ENCODE peak calls at places on chromosome 4, in four cellular contexts. One of them, this sample, is unnamed.
A peak's percentile ranks its signal among the peaks of the same experiment; 100 is the strongest.

GRCh38 chr4:115361781-115362180 is 248.4 kb upstream of the NDST4 start:
- DNase-seq in lower leg skin: no peak
- DNase-seq in GM12878: no peak
- DNase-seq in cardiac muscle cell: no peak
- DNase-seq in this sample: no peak

GRCh38 chr4:81255524-81255923 is 40.5 kb upstream of the PRKG2 start:
- DNase-seq in lower leg skin: no peak
- DNase-seq in GM12878: no peak
- DNase-seq in cardiac muscle cell: no peak
- DNase-seq in this sample: peak; percentile 61

GRCh38 chr4:172369471-172369959 is 556.3 kb downstream of the GALNTL6 start:
- DNase-seq in lower leg skin: no peak
- DNase-seq in GM12878: no peak
- DNase-seq in cardiac muscle cell: no peak
- DNase-seq in this sample: no peak

GRCh38 chr4:22427676-22428075 is 88.2 kb downstream of the ADGRA3 start:
- DNase-seq in lower leg skin: no peak
- DNase-seq in GM12878: no peak
- DNase-seq in cardiac muscle cell: no peak
- DNase-seq in this sample: no peak

GRCh38 chr4:73828945-73829344 is 7.5 kb upstream of the CXCL6 start:
- DNase-seq in lower leg skin: no peak
- DNase-seq in GM12878: no peak
- DNase-seq in cardiac muscle cell: no peak
- DNase-seq in this sample: no peak

GRCh38 chr4:44146516-44146915 is 302.1 kb downstream of the KCTD8 start:
- DNase-seq in lower leg skin: no peak
- DNase-seq in GM12878: no peak
- DNase-seq in cardiac muscle cell: no peak
- DNase-seq in this sample: no peak

GRCh38 chr4:29309050-29309449 is 1411.1 kb upstream of the PCDH7 start:
- DNase-seq in lower leg skin: no peak
- DNase-seq in GM12878: no peak
- DNase-seq in cardiac muscle cell: no peak
- DNase-seq in this sample: no peak

GRCh38 chr4:89273741-89274141 is 33.9 kb downstream of the GPRIN3 start:
- DNase-seq in lower leg skin: no peak
- DNase-seq in GM12878: no peak
- DNase-seq in cardiac muscle cell: no peak
- DNase-seq in this sample: no peak

GRCh38 chr4:76943129-76943620 is 6.4 kb upstream of the SEPTIN11 start:
- DNase-seq in lower leg skin: no peak
- DNase-seq in GM12878: no peak
- DNase-seq in cardiac muscle cell: no peak
- DNase-seq in this sample: no peak

GRCh38 chr4:118923891-118924290 is 35.2 kb downstream of the SYNPO2 start:
- DNase-seq in lower leg skin: no peak
- DNase-seq in GM12878: no peak
- DNase-seq in cardiac muscle cell: no peak
- DNase-seq in this sample: no peak

GRCh38 chr4:1793940-1794808 is 1.1 kb downstream of the FGFR3 start:
- DNase-seq in lower leg skin: no peak
- DNase-seq in GM12878: no peak
- DNase-seq in cardiac muscle cell: peak; percentile 57
- DNase-seq in this sample: no peak

GRCh38 chr4:159979351-159979750 is 876.5 kb downstream of the RAPGEF2 start:
- DNase-seq in lower leg skin: no peak
- DNase-seq in GM12878: no peak
- DNase-seq in cardiac muscle cell: no peak
- DNase-seq in this sample: no peak

GRCh38 chr4:8184061-8184460 is 15.0 kb upstream of the SH3TC1 start:
- DNase-seq in lower leg skin: no peak
- DNase-seq in GM12878: no peak
- DNase-seq in cardiac muscle cell: no peak
- DNase-seq in this sample: no peak

GRCh38 chr4:42371306-42372063 is 25.8 kb upstream of the SHISA3 start:
- DNase-seq in lower leg skin: no peak
- DNase-seq in GM12878: no peak
- DNase-seq in cardiac muscle cell: peak; percentile 56
- DNase-seq in this sample: no peak

GRCh38 chr4:13642163-13642562 is 14.6 kb upstream of the BOD1L1 start:
- DNase-seq in lower leg skin: no peak
- DNase-seq in GM12878: no peak
- DNase-seq in cardiac muscle cell: no peak
- DNase-seq in this sample: no peak

GRCh38 chr4:11480683-11481082 is 52.0 kb upstream of the HS3ST1 start:
- DNase-seq in lower leg skin: no peak
- DNase-seq in GM12878: no peak
- DNase-seq in cardiac muscle cell: no peak
- DNase-seq in this sample: no peak

GRCh38 chr4:23956601-23957364 is 66.9 kb upstream of the PPARGC1A start:
- DNase-seq in lower leg skin: no peak
- DNase-seq in GM12878: no peak
- DNase-seq in cardiac muscle cell: no peak
- DNase-seq in this sample: no peak

GRCh38 chr4:115310671-115311070 is 197.3 kb upstream of the NDST4 start:
- DNase-seq in lower leg skin: no peak
- DNase-seq in GM12878: no peak
- DNase-seq in cardiac muscle cell: no peak
- DNase-seq in this sample: no peak

GRCh38 chr4:11182586-11183357 is 245.9 kb downstream of the HS3ST1 start:
- DNase-seq in lower leg skin: no peak
- DNase-seq in GM12878: no peak
- DNase-seq in cardiac muscle cell: no peak
- DNase-seq in this sample: no peak

GRCh38 chr4:127224556-127224955 is 408.2 kb upstream of the INTU start:
- DNase-seq in lower leg skin: no peak
- DNase-seq in GM12878: no peak
- DNase-seq in cardiac muscle cell: no peak
- DNase-seq in this sample: no peak

GRCh38 chr4:1497189-1497801 is 91.1 kb upstream of the NKX1-1 start:
- DNase-seq in lower leg skin: no peak
- DNase-seq in GM12878: no peak
- DNase-seq in cardiac muscle cell: no peak
- DNase-seq in this sample: no peak

GRCh38 chr4:41750624-41751324 is 2.2 kb upstream of the PHOX2B start:
- DNase-seq in lower leg skin: no peak
- DNase-seq in GM12878: no peak
- DNase-seq in cardiac muscle cell: no peak
- DNase-seq in this sample: no peak

GRCh38 chr4:22339491-22339890 is 176.4 kb downstream of the ADGRA3 start:
- DNase-seq in lower leg skin: no peak
- DNase-seq in GM12878: no peak
- DNase-seq in cardiac muscle cell: no peak
- DNase-seq in this sample: no peak

GRCh38 chr4:135365065-135365464 is 1163.5 kb upstream of the PABPC4L start:
- DNase-seq in lower leg skin: no peak
- DNase-seq in GM12878: no peak
- DNase-seq in cardiac muscle cell: no peak
- DNase-seq in this sample: no peak

GRCh38 chr4:139281212-139281611 is 1.2 kb upstream of the MGARP start:
- DNase-seq in lower leg skin: no peak
- DNase-seq in GM12878: no peak
- DNase-seq in cardiac muscle cell: no peak
- DNase-seq in this sample: no peak

GRCh38 chr4:94758700-94759399 is 1.1 kb downstream of the BMPR1B start:
- DNase-seq in lower leg skin: no peak
- DNase-seq in GM12878: no peak
- DNase-seq in cardiac muscle cell: peak; percentile 23
- DNase-seq in this sample: no peak

GRCh38 chr4:14478504-14478903 is 523.8 kb upstream of the CPEB2 start:
- DNase-seq in lower leg skin: no peak
- DNase-seq in GM12878: no peak
- DNase-seq in cardiac muscle cell: no peak
- DNase-seq in this sample: no peak

GRCh38 chr4:113750315-113750714 is 11.2 kb downstream of the CAMK2D start:
- DNase-seq in lower leg skin: no peak
- DNase-seq in GM12878: no peak
- DNase-seq in cardiac muscle cell: no peak
- DNase-seq in this sample: no peak

GRCh38 chr4:184548651-184549341 is 74.4 kb upstream of the IRF2 start:
- DNase-seq in lower leg skin: no peak
- DNase-seq in GM12878: no peak
- DNase-seq in cardiac muscle cell: no peak
- DNase-seq in this sample: no peak

GRCh38 chr4:138062929-138063328 is 179.2 kb downstream of the SLC7A11 start:
- DNase-seq in lower leg skin: no peak
- DNase-seq in GM12878: no peak
- DNase-seq in cardiac muscle cell: no peak
- DNase-seq in this sample: no peak

GRCh38 chr4:171851295-171851694 is 38.1 kb downstream of the GALNTL6 start:
- DNase-seq in lower leg skin: no peak
- DNase-seq in GM12878: no peak
- DNase-seq in cardiac muscle cell: no peak
- DNase-seq in this sample: no peak

GRCh38 chr4:83947811-83948210 is 411.9 kb downstream of the GPAT3 start:
- DNase-seq in lower leg skin: no peak
- DNase-seq in GM12878: no peak
- DNase-seq in cardiac muscle cell: no peak
- DNase-seq in this sample: no peak

GRCh38 chr4:78293348-78293747 is 236.2 kb downstream of the FRAS1 start:
- DNase-seq in lower leg skin: no peak
- DNase-seq in GM12878: no peak
- DNase-seq in cardiac muscle cell: no peak
- DNase-seq in this sample: no peak
- H3K4me3 ChIP-seq in lower leg skin: no peak overlapping the region
- H3K4me3 ChIP-seq in GM12878: no peak overlapping the region
- H3K4me3 ChIP-seq in cardiac muscle cell: no peak overlapping the region
- H3K4me3 ChIP-seq in this sample: no peak overlapping the region

DNA sequence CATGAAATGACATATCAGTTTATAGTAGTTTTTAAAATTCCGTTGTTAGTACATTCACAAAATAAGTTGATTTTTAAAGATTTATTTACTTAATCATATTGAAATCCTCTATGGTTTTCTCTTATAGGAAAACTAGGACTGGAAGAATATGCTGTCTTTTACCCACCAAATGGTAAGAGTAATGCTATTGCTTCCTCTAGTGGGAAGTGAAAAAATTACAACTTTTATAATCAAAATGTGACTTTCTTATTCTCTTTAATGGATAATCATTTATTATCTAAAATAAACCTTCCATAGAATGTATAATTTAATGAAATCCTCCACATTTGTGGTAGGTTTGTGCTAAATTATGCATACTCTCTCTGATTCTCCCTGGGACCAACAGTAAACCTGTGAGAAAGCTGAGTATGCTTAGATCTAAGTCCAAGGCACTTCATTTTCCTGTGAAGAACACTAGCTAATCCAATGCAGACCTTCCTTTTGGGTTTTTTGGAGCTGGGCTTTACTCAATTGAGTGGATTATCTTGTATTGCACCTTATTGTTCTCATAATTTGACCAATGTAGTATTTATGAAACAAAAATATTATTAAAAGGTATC is 136.2 kb downstream of the TBC1D19 start:
- DNase-seq in lower leg skin: no peak
- DNase-seq in GM12878: no peak
- DNase-seq in cardiac muscle cell: peak; percentile 13
- DNase-seq in this sample: no peak
- TF ChIP-seq CTCF in lower leg skin: no peak
- TF ChIP-seq CTCF in GM12878: peak; percentile 40
- TF ChIP-seq CTCF in cardiac muscle cell: peak; percentile 68
- TF ChIP-seq CTCF in this sample: peak; percentile 63

GRCh38 chr4:6258741-6259140 is 10.9 kb upstream of the WFS1 start:
- DNase-seq in lower leg skin: no peak
- DNase-seq in GM12878: no peak
- DNase-seq in cardiac muscle cell: no peak
- DNase-seq in this sample: no peak

GRCh38 chr4:6258026-6258360 is 11.7 kb upstream of the WFS1 start:
- DNase-seq in lower leg skin: no peak
- DNase-seq in GM12878: no peak
- DNase-seq in cardiac muscle cell: no peak
- DNase-seq in this sample: no peak

GRCh38 chr4:6259886-6260285 is 9.8 kb upstream of the WFS1 start:
- DNase-seq in lower leg skin: no peak
- DNase-seq in GM12878: no peak
- DNase-seq in cardiac muscle cell: no peak
- DNase-seq in this sample: no peak

GRCh38 chr4:6256141-6256540 is 13.5 kb upstream of the WFS1 start:
- DNase-seq in lower leg skin: no peak
- DNase-seq in GM12878: no peak
- DNase-seq in cardiac muscle cell: no peak
- DNase-seq in this sample: no peak

DNA sequence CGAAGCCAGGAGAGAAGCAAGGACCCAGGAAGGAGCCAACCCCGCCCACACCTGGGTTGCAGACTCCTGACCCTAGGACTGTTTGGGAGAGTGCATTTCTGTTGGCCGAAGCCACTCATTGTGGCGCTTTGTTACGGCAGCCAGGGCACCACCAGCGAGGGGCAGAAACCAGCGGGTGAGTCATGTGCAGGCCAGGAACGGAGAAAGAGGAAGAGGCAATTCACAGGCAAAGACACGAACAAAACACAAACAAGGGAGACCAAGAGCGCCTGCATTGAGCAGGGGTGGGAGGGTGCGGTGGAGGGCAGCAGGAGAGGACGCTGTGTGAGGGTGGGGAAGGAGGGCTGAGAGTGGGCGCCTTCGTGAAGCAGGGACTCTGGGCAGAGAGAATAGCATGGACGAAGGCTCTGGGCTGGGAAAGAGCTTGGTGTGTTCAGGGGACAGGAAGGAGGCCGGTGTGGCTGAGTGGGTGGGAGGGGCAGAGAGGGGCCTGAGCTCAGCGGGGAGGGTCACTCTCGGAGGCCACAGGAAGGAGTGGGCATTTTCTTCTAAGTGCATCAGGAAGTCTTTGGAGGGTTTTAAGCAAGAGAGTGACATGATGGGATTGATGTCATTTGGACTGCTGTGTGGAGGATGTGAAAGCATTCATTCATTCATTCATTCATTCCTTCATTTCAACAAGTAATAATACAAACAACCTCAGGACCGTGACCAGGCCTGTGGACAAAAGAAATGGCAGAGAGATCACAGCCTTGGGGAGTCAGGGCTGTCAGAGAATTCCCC is 12.2 kb upstream of the WFS1 start:
- DNase-seq in lower leg skin: no peak
- DNase-seq in GM12878: no peak
- DNase-seq in cardiac muscle cell: no peak
- DNase-seq in this sample: no peak
- H3K4me3 ChIP-seq in lower leg skin: no peak overlapping the region
- H3K4me3 ChIP-seq in GM12878: no peak overlapping the region
- H3K4me3 ChIP-seq in cardiac muscle cell: no peak overlapping the region
- H3K4me3 ChIP-seq in this sample: no peak overlapping the region

GRCh38 chr4:152344001-152344400 is 191.9 kb downstream of the FBXW7 start:
- DNase-seq in lower leg skin: no peak
- DNase-seq in GM12878: no peak
- DNase-seq in cardiac muscle cell: no peak
- DNase-seq in this sample: no peak
- TF ChIP-seq CTCF in lower leg skin: no peak
- TF ChIP-seq CTCF in GM12878: no peak
- TF ChIP-seq CTCF in cardiac muscle cell: no peak
- TF ChIP-seq CTCF in this sample: no peak